ENCODE peak calls at places on chromosome 13, in four cellular contexts. U, Y, W and E are unnamed samples. For H3K4me1 and H3K36me3, the result is how much of the 10 kb centered on the place peaks cover.

GRCh38 chr13:37602743-37603381 is 4.3 kb upstream of the POSTN start:
- DNase-seq in Y (peak), W (no peak), U (no peak), E (no peak)

GRCh38 chr13:30738946-30739528 is 3.7 kb downstream of the ALOX5AP start:
- DNase-seq in W (no peak), U (no peak), Y (no peak), E (no peak)

GRCh38 chr13:97256343-97256783 is 34.2 kb downstream of the MBNL2 start:
- DNase-seq in W (no peak), Y (peak), U (no peak), E (no peak)

GRCh38 chr13:66635526-66635925 is 594.6 kb downstream of the PCDH9 start:
- DNase-seq in W (no peak), U (no peak), Y (peak), E (no peak)

GRCh38 chr13:28494861-28495585 is at the start of gene FLT1:
- DNase-seq in Y (peak), U (peak), W (peak), E (peak)

GRCh38 chr13:51212808-51213728 is 9.1 kb upstream of the FAM124A start:
- DNase-seq in W (no peak), Y (no peak), U (no peak), E (no peak)

GRCh38 chr13:71811344-71811743 is 55.7 kb downstream of the DACH1 start:
- DNase-seq in U (no peak), W (no peak), Y (no peak), E (no peak)

GRCh38 chr13:79485014-79485441 is 4.1 kb downstream of the NDFIP2 start:
- DNase-seq in U (peak), Y (peak), W (peak), E (no peak)

GRCh38 chr13:87280139-87280538 is 391.0 kb upstream of the SLITRK5 start:
- DNase-seq in W (no peak), Y (no peak), U (no peak), E (no peak)

GRCh38 chr13:50800091-50800739 is 43.3 kb downstream of the DLEU7 start:
- DNase-seq in Y (no peak), U (no peak), W (no peak), E (no peak)

GRCh38 chr13:42333613-42334328 is 61.8 kb downstream of the AKAP11 start:
- DNase-seq in W (no peak), U (no peak), Y (peak), E (no peak)

GRCh38 chr13:35191883-35192282 is 249.8 kb downstream of the NBEA start:
- DNase-seq in W (no peak), Y (no peak), U (no peak), E (no peak)

GRCh38 chr13:78323040-78323439 is 280.3 kb downstream of the POU4F1 start:
- DNase-seq in U (no peak), Y (no peak), W (no peak), E (no peak)

GRCh38 chr13:99041337-99041736 is 63.5 kb upstream of the DOCK9 start:
- DNase-seq in W (no peak), Y (no peak), U (no peak), E (no peak)
- H3K4me1 ChIP-seq in W (under half), Y (under half), U (under half), E (under half)

GRCh38 chr13:40152145-40152544 is 496.7 kb downstream of the COG6 start:
- DNase-seq in U (no peak), W (no peak), Y (peak), E (no peak)
- TF ChIP-seq CTCF in U (no peak), W (no peak), Y (peak), E (no peak)

DNA sequence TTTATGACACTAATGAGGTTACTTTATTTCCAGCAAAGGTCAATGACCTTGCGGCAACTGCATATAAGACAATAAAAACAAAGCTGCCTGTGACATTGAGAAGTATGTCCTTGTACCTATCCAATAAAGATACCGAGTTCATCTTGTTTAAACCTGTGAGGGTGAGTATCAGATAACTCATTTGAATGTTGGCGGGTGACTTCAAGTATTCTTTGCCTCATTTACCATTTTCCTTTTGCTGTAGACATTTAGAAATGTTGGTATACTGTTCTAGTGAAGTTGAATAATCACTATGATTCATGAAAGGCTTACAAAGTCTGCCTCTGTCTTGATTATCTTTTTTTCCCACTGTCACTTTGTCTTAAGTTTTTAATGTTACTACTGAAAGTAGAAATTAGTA is 65.0 kb downstream of the COG3 start:
- DNase-seq in Y (no peak), W (no peak), U (no peak), E (no peak)
- H3K36me3 ChIP-seq in Y (under half), W (under half), U (half or more), E (under half)

GRCh38 chr13:69010789-69011188 is 1096.8 kb upstream of the ATXN8OS start:
- DNase-seq in Y (no peak), U (no peak), W (no peak), E (no peak)
- H3K4me1 ChIP-seq in Y (under half), U (under half), W (under half), E (under half)

DNA sequence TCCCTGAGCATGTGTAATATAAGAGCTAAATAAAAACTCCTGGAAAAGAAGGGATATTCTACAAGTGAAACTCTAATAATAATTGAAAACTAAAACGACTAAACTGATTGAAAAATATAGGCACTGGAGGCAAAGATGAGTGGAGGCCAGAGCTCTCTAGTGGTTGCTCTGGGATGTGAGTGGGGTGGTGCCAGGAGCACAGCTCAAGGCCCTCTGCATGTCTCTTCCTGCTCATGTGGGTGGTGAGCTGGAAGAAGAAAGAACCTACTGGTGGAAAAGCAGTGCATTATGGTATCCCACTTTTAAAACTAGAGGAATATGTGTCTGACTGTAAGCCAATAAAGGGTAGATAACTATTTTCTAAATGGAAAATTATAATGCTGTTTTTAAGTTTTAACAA is 15.8 kb upstream of the ARHGEF7 start:
- DNase-seq in Y (no peak), W (no peak), U (no peak), E (no peak)
- TF ChIP-seq CTCF in Y (no peak), W (no peak), U (no peak), E (no peak)

GRCh38 chr13:102620512-102620911 is 23.7 kb downstream of the TPP2 start:
- DNase-seq in Y (no peak), U (no peak), W (no peak), E (no peak)
- H3K36me3 ChIP-seq in Y (half or more), U (half or more), W (under half), E (half or more)

DNA sequence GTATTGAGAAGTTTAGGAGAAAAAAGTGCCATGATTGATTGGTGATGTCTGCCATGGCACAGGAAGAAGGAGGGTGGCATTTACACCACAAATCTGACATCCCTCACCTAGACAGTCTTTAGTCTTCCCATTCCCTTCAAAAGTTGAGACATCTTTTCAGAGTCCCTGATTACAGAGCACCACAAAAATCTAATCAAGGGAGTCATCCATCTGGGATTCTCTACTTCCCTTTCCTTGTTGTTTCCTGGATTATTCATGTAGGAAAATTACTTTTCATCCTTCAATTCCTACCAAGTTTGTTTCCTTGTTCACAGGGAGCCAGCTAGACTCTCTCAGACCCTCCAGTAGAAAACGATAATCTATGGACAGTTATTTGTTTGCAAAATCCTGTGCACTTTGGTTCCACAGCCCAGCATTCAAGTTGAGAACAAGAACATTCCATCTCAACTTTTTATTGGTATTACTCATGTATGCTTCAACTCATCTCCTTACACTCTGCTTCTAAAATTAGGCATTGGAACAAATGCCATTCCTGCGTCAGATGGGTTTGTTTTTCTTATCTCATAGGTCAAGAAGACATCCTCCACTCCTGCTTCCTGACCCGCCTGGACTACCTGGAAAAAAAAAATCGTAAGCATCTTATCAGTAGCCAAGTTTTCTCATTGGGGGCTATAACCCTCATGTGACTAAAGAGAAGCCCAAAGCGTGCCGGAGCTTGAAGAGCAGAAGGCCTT is 259.9 kb downstream of the FOXO1 start:
- DNase-seq in U (no peak), Y (peak), W (peak), E (no peak)
- H3K4me1 ChIP-seq in U (under half), Y (under half), W (half or more), E (under half)

GRCh38 chr13:45468676-45469075 is 3.9 kb downstream of the COG3 start:
- DNase-seq in W (no peak), U (no peak), Y (no peak), E (no peak)

GRCh38 chr13:45466359-45466758 is 1.6 kb downstream of the COG3 start:
- DNase-seq in W (no peak), U (no peak), Y (no peak), E (no peak)

GRCh38 chr13:45464687-45465453 is at the start of gene COG3:
- DNase-seq in U (peak), W (peak), Y (peak), E (peak)

DNA sequence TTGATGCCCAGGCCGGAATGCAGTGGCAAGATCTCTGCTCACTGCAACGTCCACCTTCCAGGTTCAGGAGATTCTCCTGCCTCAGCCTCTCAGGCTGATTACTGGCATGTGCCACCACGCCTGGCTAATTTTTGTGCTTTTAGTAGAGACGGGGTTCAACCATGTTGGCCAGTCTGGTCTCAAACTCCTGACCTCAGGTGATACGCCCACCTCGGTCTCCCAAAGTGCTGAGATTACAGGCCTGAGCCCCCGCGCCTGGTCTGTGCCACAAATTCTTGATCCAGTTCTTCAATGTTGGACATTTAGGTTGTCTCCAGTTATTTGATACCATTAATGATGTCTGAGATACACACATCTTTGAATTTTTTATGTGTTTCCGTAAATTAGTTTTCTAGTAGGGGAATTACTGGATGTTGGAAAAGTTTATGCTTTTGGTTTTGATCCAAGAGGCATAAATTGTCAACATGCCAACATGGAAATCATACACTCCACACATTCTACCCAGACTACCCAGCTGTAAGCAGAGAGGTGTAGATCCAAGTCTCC is 525 bp upstream of the COG3 start:
- DNase-seq in Y (no peak), W (no peak), U (no peak), E (no peak)
- TF ChIP-seq CTCF in Y (no peak), W (no peak), U (no peak), E (peak)

DNA sequence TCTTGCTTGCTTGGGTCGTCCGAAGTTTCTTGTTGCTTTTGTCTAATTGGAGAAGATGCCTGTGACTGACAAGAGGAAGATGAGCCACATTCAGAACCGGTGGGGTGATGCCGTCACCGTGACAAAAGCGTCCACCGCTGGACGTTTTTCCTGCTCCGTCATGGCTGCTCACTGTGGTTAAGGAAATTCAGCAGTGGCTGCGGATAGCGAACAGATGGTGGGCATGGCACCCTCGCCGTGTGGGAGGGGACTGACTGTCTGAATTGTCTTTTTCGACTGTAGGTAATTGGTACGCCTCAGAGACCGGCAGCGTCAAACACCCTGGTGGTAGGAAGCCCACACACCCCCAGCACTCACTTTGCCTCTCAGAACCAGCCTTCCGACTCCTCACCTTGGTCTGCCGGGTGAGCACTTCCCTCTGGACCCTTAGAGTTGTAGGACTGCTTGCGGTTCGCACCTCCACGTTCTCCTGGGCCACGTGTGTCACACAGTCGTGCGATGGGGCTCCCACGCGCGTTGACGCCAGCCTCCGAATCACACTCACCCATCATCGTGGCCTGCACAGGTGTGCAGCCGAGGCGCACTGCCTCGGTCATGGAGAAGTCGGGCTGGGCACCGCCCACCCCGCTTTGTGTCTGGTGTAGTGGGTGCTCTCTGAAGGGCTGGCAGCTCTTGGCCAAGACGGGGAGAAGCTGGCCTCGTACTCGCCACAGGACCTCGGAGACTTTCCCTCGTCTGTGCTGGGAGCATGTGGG is 26.5 kb downstream of the ATP4B start:
- DNase-seq in W (no peak), Y (no peak), U (no peak), E (no peak)
- H3K36me3 ChIP-seq in W (under half), Y (under half), U (under half), E (under half)